ENCODE peak calls at places on chromosomes 5 and 9, in seven cellular contexts. H is prostate gland, G is heart left ventricle, K is lower lobe of right lung, E is GM23338, A is pancreas, J is AG04449. U is an unnamed sample.

GRCh38 chr5:36136581-36136980 is 15.1 kb downstream of the LMBRD2 start:
- DNase-seq in E (no peak), H (no peak), K (no peak), A (no peak), J (no peak), G (no peak), U (no peak)

GRCh38 chr5:16934123-16934522 is 2.0 kb downstream of the MYO10 start:
- DNase-seq in K (peak), J (no peak), A (peak), G (no peak), E (peak), H (peak), U (no peak)

GRCh38 chr5:68330564-68330963 is 115.0 kb downstream of the PIK3R1 start:
- DNase-seq in K (no peak), E (no peak), J (no peak), G (no peak), A (no peak), H (no peak), U (no peak)

GRCh38 chr9:124800306-124801259 is 23.6 kb downstream of the OLFML2A start:
- DNase-seq in J (no peak), E (no peak), A (no peak), K (peak), H (no peak), G (peak), U (no peak)

GRCh38 chr5:118577621-118578020 is 410.7 kb downstream of the DTWD2 start:
- DNase-seq in K (no peak), G (no peak), E (no peak), H (no peak), A (no peak), J (no peak), U (no peak)

GRCh38 chr9:131395745-131396479 is 2.0 kb downstream of the PRRC2B start:
- DNase-seq in K (no peak), G (no peak), A (no peak), J (no peak), E (no peak), H (no peak), U (no peak)

GRCh38 chr5:124841829-124842712 is 95.6 kb upstream of the ZNF608 start:
- DNase-seq in J (no peak), K (no peak), E (no peak), H (peak), A (no peak), G (no peak), U (peak)

GRCh38 chr5:68970617-68971016 is 123.2 kb upstream of the SLC30A5 start:
- DNase-seq in E (no peak), J (no peak), H (no peak), K (no peak), G (no peak), A (no peak), U (no peak)

GRCh38 chr5:72106922-72107873 is at the start of gene MAP1B:
- DNase-seq in K (no peak), E (peak), H (peak), J (no peak), A (peak), G (peak), U (no peak)

GRCh38 chr5:125695994-125696679 is 727.1 kb upstream of the GRAMD2B start:
- DNase-seq in J (no peak), K (no peak), E (no peak), G (no peak), H (no peak), A (no peak), U (peak)

GRCh38 chr9:111298831-111299603 is 31.0 kb downstream of the OR2K2 start:
- DNase-seq in H (peak), E (peak), K (no peak), G (peak), A (no peak), J (peak), U (peak)

GRCh38 chr9:7542648-7543165 is 256.9 kb downstream of the DMAC1 start:
- DNase-seq in J (no peak), K (no peak), A (no peak), E (peak), G (no peak), H (no peak), U (no peak)

GRCh38 chr9:7105095-7105494 is 347.3 kb downstream of the KDM4C start:
- DNase-seq in G (no peak), K (no peak), E (no peak), H (no peak), J (no peak), A (no peak), U (no peak)

GRCh38 chr5:127447822-127448221 is 69.6 kb upstream of the PRRC1 start:
- DNase-seq in H (no peak), J (peak), G (no peak), K (no peak), E (no peak), A (no peak), U (no peak)

GRCh38 chr9:69273162-69273561 is 51.9 kb upstream of the ENTREP1 start:
- DNase-seq in J (no peak), K (no peak), A (no peak), H (no peak), E (no peak), G (no peak), U (no peak)

GRCh38 chr5:68182534-68182933 is 33.0 kb upstream of the PIK3R1 start:
- DNase-seq in A (no peak), G (no peak), H (no peak), J (no peak), E (no peak), K (no peak), U (no peak)

GRCh38 chr5:91556-92263 is at the start of gene PLEKHG4B:
- DNase-seq in A (peak), J (no peak), E (peak), H (peak), G (no peak), K (no peak), U (no peak)

GRCh38 chr9:32524558-32525461 is 1.2 kb downstream of the RIGI start:
- DNase-seq in H (peak), G (peak), A (peak), E (peak), K (no peak), J (no peak), U (no peak)

GRCh38 chr9:33469891-33470290 is 3.8 kb downstream of the NOL6 start:
- DNase-seq in H (no peak), A (peak), E (no peak), K (no peak), G (no peak), J (no peak), U (no peak)

GRCh38 chr9:70478963-70479641 is 64.6 kb upstream of the KLF9 start:
- DNase-seq in K (peak), H (peak), G (no peak), A (peak), J (no peak), E (no peak), U (no peak)

GRCh38 chr9:72402744-72403143 is 37.7 kb upstream of the ZFAND5 start:
- DNase-seq in G (no peak), A (no peak), K (no peak), E (no peak), H (no peak), J (no peak), U (no peak)

GRCh38 chr9:16191691-16192402 is 639.0 kb downstream of the CCDC171 start:
- DNase-seq in E (peak), H (peak), K (peak), A (peak), J (no peak), G (peak), U (peak)

GRCh38 chr5:79107020-79107796 is 4.4 kb upstream of the BHMT start:
- DNase-seq in J (no peak), H (no peak), G (no peak), E (no peak), K (no peak), A (peak), U (no peak)

GRCh38 chr5:53430618-53431252 is 49.7 kb upstream of the FST start:
- DNase-seq in E (peak), A (no peak), G (no peak), H (no peak), K (no peak), J (no peak), U (no peak)
- TF ChIP-seq CTCF in E (peak), A (no peak), G (peak), H (peak), K (peak), J (peak), U (peak)

GRCh38 chr9:20551835-20552234 is 70.5 kb downstream of the MLLT3 start:
- DNase-seq in E (no peak), J (no peak), A (no peak), G (no peak), H (no peak), K (no peak), U (no peak)

GRCh38 chr9:20553750-20554149 is 68.5 kb downstream of the MLLT3 start:
- DNase-seq in A (no peak), G (no peak), E (no peak), K (no peak), J (no peak), H (no peak), U (no peak)

GRCh38 chr9:20550326-20550725 is 72.0 kb downstream of the MLLT3 start:
- DNase-seq in A (no peak), J (no peak), G (no peak), E (no peak), H (no peak), K (no peak), U (no peak)

GRCh38 chr9:20551236-20551635 is 71.1 kb downstream of the MLLT3 start:
- DNase-seq in J (no peak), G (no peak), H (no peak), E (no peak), A (no peak), K (no peak), U (no peak)

GRCh38 chr9:20552874-20553624 is 69.2 kb downstream of the MLLT3 start:
- DNase-seq in H (no peak), G (no peak), E (no peak), K (no peak), J (no peak), A (no peak), U (no peak)
- TF ChIP-seq CTCF in H (no peak), G (peak), E (peak), K (no peak), J (no peak), A (no peak), U (peak)

GRCh38 chr5:59007460-59008063 is 424.7 kb downstream of the RAB3C start:
- DNase-seq in J (no peak), G (no peak), E (peak), A (no peak), K (no peak), H (no peak), U (no peak)
- TF ChIP-seq CTCF in J (no peak), G (peak), E (peak), A (peak), K (peak), H (peak), U (peak)

GRCh38 chr5:81922790-81923398 is 48.9 kb upstream of the ATG10 start:
- DNase-seq in A (no peak), J (no peak), K (no peak), H (no peak), G (no peak), E (no peak), U (no peak)

GRCh38 chr5:81924467-81924866 is 47.4 kb upstream of the ATG10 start:
- DNase-seq in J (no peak), H (no peak), K (no peak), A (no peak), E (no peak), G (peak), U (no peak)

GRCh38 chr5:81925012-81925411 is 46.8 kb upstream of the ATG10 start:
- DNase-seq in H (no peak), E (no peak), A (no peak), G (no peak), K (no peak), J (no peak), U (no peak)
- TF ChIP-seq CTCF in H (no peak), E (no peak), A (no peak), G (no peak), K (no peak), J (no peak), U (no peak)